ENCODE peak calls at places on chromosomes 2 and 18, in ten cellular contexts. J is tibial artery, A is bronchial epithelial cell, P is HFF-Myc, C is prostate gland, Z is suprapubic skin, S is IMR-90, W is ovary, O is lung, R is fibroblast of pulmonary artery. L is an unnamed sample.

GRCh38 chr18:73168171-73168570 is 300.4 kb upstream of the NETO1 start:
- DNase-seq in J (no peak), A (no peak), P (no peak), C (no peak), Z (no peak), S (no peak), W (no peak), O (no peak), R (no peak), L (peak)

GRCh38 chr2:240129731-240130392 is 6.2 kb downstream of the COPS9 start:
- DNase-seq in J (peak), A (no peak), P (no peak), C (no peak), Z (peak), S (no peak), W (peak), O (no peak), R (no peak), L (no peak)

GRCh38 chr2:160616149-160616548 is 122.5 kb upstream of the RBMS1 start:
- DNase-seq in J (no peak), A (no peak), P (no peak), C (no peak), Z (no peak), S (no peak), W (no peak), O (no peak), R (no peak), L (no peak)

GRCh38 chr2:5111581-5111980 is 580.6 kb upstream of the SOX11 start:
- DNase-seq in J (no peak), A (no peak), P (no peak), C (peak), Z (no peak), S (no peak), W (no peak), O (no peak), R (no peak), L (no peak)

GRCh38 chr2:84906108-84906899 is 848 bp downstream of the TMSB10 start:
- DNase-seq in J (peak), A (no peak), P (no peak), C (no peak), Z (no peak), S (no peak), W (no peak), O (peak), R (no peak), L (no peak)

GRCh38 chr2:71570951-71571460 is 117.6 kb downstream of the DYSF start:
- DNase-seq in J (no peak), A (no peak), P (no peak), C (no peak), Z (no peak), S (no peak), W (no peak), O (no peak), R (no peak), L (no peak)

GRCh38 chr2:108220942-108221541 is 18.7 kb upstream of the SULT1C3 start:
- DNase-seq in J (peak), A (no peak), P (no peak), C (peak), Z (no peak), S (no peak), W (no peak), O (no peak), R (no peak), L (no peak)

GRCh38 chr18:702957-703659 is 9.3 kb downstream of the ENOSF1 start:
- DNase-seq in J (no peak), A (peak), P (peak), C (no peak), Z (no peak), S (peak), W (no peak), O (no peak), R (peak), L (peak)

GRCh38 chr2:194319222-194319992 is 1337.6 kb upstream of the SLC39A10 start:
- DNase-seq in J (no peak), A (peak), P (no peak), C (no peak), Z (no peak), S (no peak), W (no peak), O (no peak), R (no peak), L (no peak)

GRCh38 chr18:43800584-43800983 is 523.3 kb upstream of the SYT4 start:
- DNase-seq in J (no peak), A (peak), P (no peak), C (no peak), Z (no peak), S (no peak), W (no peak), O (no peak), R (no peak), L (no peak)

GRCh38 chr2:28958689-28959088 is 22.4 kb upstream of the TOGARAM2 start:
- DNase-seq in J (no peak), A (peak), P (peak), C (peak), Z (peak), S (peak), W (peak), O (peak), R (peak), L (peak)

GRCh38 chr2:50956886-50957285 is 75.0 kb downstream of the NRXN1 start:
- DNase-seq in J (no peak), A (no peak), P (no peak), C (no peak), Z (no peak), S (no peak), W (no peak), O (no peak), R (peak), L (no peak)

GRCh38 chr18:53682796-53683195 is 541.7 kb downstream of the MBD2 start:
- DNase-seq in J (no peak), A (no peak), P (no peak), C (no peak), Z (no peak), S (no peak), W (no peak), O (no peak), R (no peak), L (no peak)

GRCh38 chr18:24915547-24915946 is 436.4 kb downstream of the ZNF521 start:
- DNase-seq in J (no peak), A (peak), P (peak), C (no peak), Z (no peak), S (peak), W (no peak), O (no peak), R (peak), L (peak)

GRCh38 chr2:24489942-24490673 is 946 bp upstream of the NCOA1 start:
- DNase-seq in J (no peak), A (peak), P (no peak), C (peak), Z (no peak), S (peak), W (peak), O (peak), R (peak), L (peak)

GRCh38 chr2:39875182-39875913 is 96.3 kb upstream of the THUMPD2 start:
- DNase-seq in J (peak), A (peak), P (no peak), C (no peak), Z (no peak), S (peak), W (peak), O (peak), R (peak), L (peak)

GRCh38 chr2:105919191-105919811 is 174.6 kb downstream of the NCK2 start:
- DNase-seq in J (no peak), A (peak), P (no peak), C (no peak), Z (peak), S (no peak), W (no peak), O (no peak), R (peak), L (peak)

GRCh38 chr2:55309441-55309840 is 40.4 kb upstream of the MTIF2 start:
- DNase-seq in J (no peak), A (peak), P (peak), C (no peak), Z (no peak), S (peak), W (no peak), O (no peak), R (peak), L (peak)

GRCh38 chr2:112096098-112096497 is 41.0 kb downstream of the TMEM87B start:
- DNase-seq in J (no peak), A (no peak), P (no peak), C (no peak), Z (no peak), S (no peak), W (no peak), O (no peak), R (no peak), L (no peak)

GRCh38 chr18:53566622-53567021 is 657.8 kb downstream of the MBD2 start:
- DNase-seq in J (no peak), A (no peak), P (no peak), C (no peak), Z (no peak), S (no peak), W (no peak), O (no peak), R (no peak), L (no peak)

GRCh38 chr2:20062615-20063545 is 11.5 kb upstream of the LAPTM4A start:
- DNase-seq in J (peak), A (peak), P (no peak), C (no peak), Z (no peak), S (peak), W (no peak), O (no peak), R (peak), L (peak)

GRCh38 chr2:91477731-91478672 is 2786.5 kb downstream of the RPIA start:
- DNase-seq in J (peak), A (no peak), P (no peak), C (no peak), Z (no peak), S (no peak), W (no peak), O (peak), R (no peak), L (peak)

GRCh38 chr18:59470627-59471121 is 111.6 kb upstream of the LMAN1 start:
- DNase-seq in J (no peak), A (no peak), P (no peak), C (peak), Z (no peak), S (no peak), W (no peak), O (no peak), R (no peak), L (no peak)

GRCh38 chr2:137333386-137333972 is 568.1 kb downstream of the THSD7B start:
- DNase-seq in J (no peak), A (peak), P (no peak), C (no peak), Z (no peak), S (no peak), W (no peak), O (no peak), R (peak), L (no peak)

GRCh38 chr2:88144271-88144670 is 16.4 kb upstream of the FABP1 start:
- DNase-seq in J (no peak), A (no peak), P (no peak), C (no peak), Z (no peak), S (no peak), W (no peak), O (no peak), R (no peak), L (no peak)

GRCh38 chr2:30503007-30503691 is 56.1 kb downstream of the LCLAT1 start:
- DNase-seq in J (no peak), A (no peak), P (no peak), C (no peak), Z (no peak), S (no peak), W (no peak), O (no peak), R (peak), L (peak)

GRCh38 chr18:57771183-57771582 is 31.9 kb downstream of the ATP8B1 start:
- DNase-seq in J (no peak), A (peak), P (no peak), C (peak), Z (no peak), S (no peak), W (no peak), O (no peak), R (peak), L (no peak)

GRCh38 chr2:168192839-168193616 is 54.4 kb downstream of the STK39 start:
- DNase-seq in J (no peak), A (peak), P (no peak), C (no peak), Z (no peak), S (no peak), W (no peak), O (no peak), R (peak), L (peak)

GRCh38 chr18:58605027-58606020 is 23.6 kb downstream of the ALPK2 start:
- DNase-seq in J (no peak), A (peak), P (no peak), C (no peak), Z (no peak), S (peak), W (no peak), O (no peak), R (peak), L (peak)

GRCh38 chr2:141392517-141393213 is 738.2 kb downstream of the LRP1B start:
- DNase-seq in J (no peak), A (peak), P (no peak), C (no peak), Z (no peak), S (peak), W (no peak), O (no peak), R (peak), L (peak)

GRCh38 chr2:159077869-159078268 is 109.4 kb downstream of the TANC1 start:
- DNase-seq in J (no peak), A (no peak), P (no peak), C (no peak), Z (no peak), S (no peak), W (no peak), O (no peak), R (no peak), L (no peak)

GRCh38 chr2:191679818-191680600 is 2.1 kb downstream of the NABP1 start:
- DNase-seq in J (no peak), A (peak), P (no peak), C (no peak), Z (no peak), S (peak), W (no peak), O (no peak), R (peak), L (peak)

GRCh38 chr2:190313880-190314279 is 5.7 kb downstream of the HIBCH start:
- DNase-seq in J (no peak), A (no peak), P (no peak), C (no peak), Z (no peak), S (no peak), W (no peak), O (no peak), R (no peak), L (no peak)

GRCh38 chr2:164314148-164314547 is 307.1 kb downstream of the GRB14 start:
- DNase-seq in J (no peak), A (peak), P (no peak), C (peak), Z (no peak), S (no peak), W (no peak), O (peak), R (peak), L (peak)

GRCh38 chr2:44016282-44016681 is 20.5 kb upstream of the LRPPRC start:
- DNase-seq in J (no peak), A (peak), P (peak), C (no peak), Z (no peak), S (peak), W (peak), O (no peak), R (peak), L (peak)

DNA sequence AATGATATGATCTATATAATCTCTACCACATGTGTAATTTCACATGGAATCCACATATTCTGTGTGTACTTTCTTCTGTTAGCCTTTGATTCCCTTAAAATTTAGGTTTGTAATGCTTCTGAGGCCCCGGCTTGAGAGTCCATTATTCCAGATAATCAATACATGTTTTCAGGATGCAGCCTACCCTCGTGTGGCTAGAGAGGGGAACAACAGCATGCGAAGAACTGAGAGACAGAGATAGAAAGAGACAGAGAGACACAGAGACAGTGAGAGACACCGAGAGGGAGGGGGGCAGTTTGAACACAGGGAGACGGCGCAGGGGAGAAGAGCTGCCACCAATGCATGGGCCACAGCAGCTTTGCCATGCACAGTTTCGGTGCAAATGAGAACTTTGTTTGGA is 185.4 kb downstream of the SNTG2 start:
- DNase-seq in J (no peak), A (no peak), P (no peak), C (no peak), Z (no peak), S (peak), W (no peak), O (no peak), R (no peak), L (peak)
- TF ChIP-seq CTCF in J (no peak), A (no peak), P (peak), C (no peak), Z (no peak), S (peak), W (no peak), O (no peak), R (no peak), L (peak)

GRCh38 chr2:219175486-219175885 is 1.2 kb downstream of the CNPPD1 start:
- DNase-seq in J (no peak), A (no peak), P (no peak), C (no peak), Z (no peak), S (no peak), W (no peak), O (no peak), R (no peak), L (no peak)
- H3K4me3 ChIP-seq in J (peak), A (no peak), P (peak), C (no peak), Z (peak), S (no peak), W (no peak), O (no peak), R (peak), L (peak)

GRCh38 chr2:97918818-97919217 is 76.9 kb downstream of the TMEM131 start:
- DNase-seq in J (no peak), A (no peak), P (no peak), C (no peak), Z (no peak), S (no peak), W (no peak), O (no peak), R (no peak), L (no peak)

GRCh38 chr2:97914691-97915213 is 81.0 kb downstream of the TMEM131 start:
- DNase-seq in J (no peak), A (no peak), P (no peak), C (no peak), Z (no peak), S (no peak), W (no peak), O (no peak), R (no peak), L (no peak)

GRCh38 chr2:97924194-97924593 is 71.6 kb downstream of the TMEM131 start:
- DNase-seq in J (no peak), A (no peak), P (no peak), C (no peak), Z (no peak), S (no peak), W (no peak), O (no peak), R (no peak), L (no peak)

DNA sequence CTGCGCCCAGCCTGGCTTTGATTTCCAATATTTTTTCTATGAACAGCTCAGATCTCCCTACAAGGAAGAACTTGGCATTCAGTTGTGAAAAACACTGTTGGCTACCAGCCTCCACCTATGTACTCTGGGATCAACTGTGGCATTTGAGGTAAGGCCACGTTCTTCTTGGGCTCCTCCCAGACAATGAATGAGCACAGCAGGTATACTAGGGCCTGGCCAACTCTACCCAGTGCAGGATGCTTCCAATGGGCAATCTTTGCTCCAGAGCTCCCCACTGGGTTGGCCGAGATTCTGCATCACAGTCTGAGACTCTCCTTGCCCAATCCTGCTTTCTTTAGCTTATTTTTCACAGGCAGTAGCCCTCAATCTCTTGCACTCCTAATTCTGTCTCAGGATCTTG is 75.9 kb downstream of the TMEM131 start:
- DNase-seq in J (no peak), A (no peak), P (no peak), C (no peak), Z (no peak), S (no peak), W (no peak), O (no peak), R (no peak), L (no peak)
- TF ChIP-seq CTCF in J (no peak), A (no peak), P (no peak), C (no peak), Z (no peak), S (no peak), W (no peak), O (no peak), R (no peak), L (no peak)

GRCh38 chr18:50310080-50310479 is 22.6 kb upstream of the CXXC1 start:
- DNase-seq in J (no peak), A (no peak), P (no peak), C (no peak), Z (no peak), S (no peak), W (no peak), O (no peak), R (no peak), L (no peak)
- H3K4me3 ChIP-seq in J (no peak), A (no peak), P (no peak), C (no peak), Z (no peak), S (no peak), W (no peak), O (no peak), R (no peak), L (no peak)

DNA sequence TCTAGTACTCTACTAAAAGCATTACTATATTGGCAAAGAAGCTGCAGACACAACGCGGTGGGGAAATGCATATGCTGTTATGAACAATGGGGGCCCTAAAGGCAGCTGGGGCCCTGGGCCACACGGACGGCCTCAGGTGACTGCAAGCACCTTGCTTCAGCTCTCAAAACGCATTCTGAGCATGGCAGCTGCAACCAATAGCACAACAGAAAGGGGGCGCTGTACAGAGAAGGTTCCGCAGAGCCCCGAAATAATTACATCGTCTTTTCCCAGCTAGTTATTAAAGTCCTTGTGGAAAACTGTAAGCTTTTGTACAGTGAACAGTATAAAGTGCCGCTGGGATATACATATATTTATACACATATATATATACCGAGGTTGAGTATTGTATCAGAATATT is 45.3 kb upstream of the PXDN start:
- DNase-seq in J (no peak), A (no peak), P (no peak), C (no peak), Z (no peak), S (no peak), W (no peak), O (no peak), R (no peak), L (no peak)
- TF ChIP-seq CTCF in J (no peak), A (no peak), P (peak), C (no peak), Z (no peak), S (no peak), W (no peak), O (no peak), R (no peak), L (peak)

DNA sequence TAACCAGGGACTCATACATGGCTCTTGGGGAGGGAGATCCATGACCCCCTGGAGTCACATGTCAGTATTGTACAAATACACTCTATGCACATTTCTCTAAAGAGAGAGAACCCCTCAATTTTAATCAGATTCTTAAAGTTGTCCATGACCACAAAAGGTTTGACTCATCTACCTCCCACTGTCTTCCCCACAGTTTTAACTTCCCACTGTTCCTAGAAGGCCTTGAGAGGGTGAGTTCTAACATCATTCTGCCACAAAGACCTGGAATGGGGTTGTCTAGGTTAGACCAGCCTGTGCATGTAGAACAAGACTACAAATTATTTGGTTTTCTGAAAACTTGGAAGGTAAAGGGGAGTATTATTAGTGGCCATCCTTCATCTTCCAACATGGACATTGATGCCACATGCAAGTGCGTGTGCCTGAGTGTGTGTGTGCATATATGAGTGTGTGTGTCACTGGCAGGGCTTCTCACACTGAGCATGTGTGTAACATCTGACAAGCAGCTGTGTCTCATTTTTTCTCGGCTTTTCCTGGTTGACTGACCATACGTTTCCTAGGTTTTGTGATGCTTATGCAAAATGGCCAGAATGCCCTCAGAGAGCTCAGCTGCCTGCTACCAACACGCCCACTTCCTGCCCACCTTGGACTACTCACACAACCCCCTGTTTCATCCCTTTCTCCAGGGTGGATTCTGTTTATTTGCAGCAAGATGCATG is 94.6 kb upstream of the LGALSL start:
- DNase-seq in J (no peak), A (peak), P (peak), C (no peak), Z (no peak), S (no peak), W (no peak), O (no peak), R (no peak), L (no peak)
- H3K4me3 ChIP-seq in J (no peak), A (no peak), P (no peak), C (no peak), Z (no peak), S (no peak), W (no peak), O (no peak), R (no peak), L (no peak)